ENCODE peak calls at places on chromosome 20, in six cellular contexts. V, Z, U, F, I and O are unnamed samples.

GRCh38 chr20:60572991-60573390 is 614.8 kb downstream of the CDH26 start:
- DNase-seq in V (no peak), Z (no peak), U (no peak), F (no peak), I (no peak), O (no peak)

GRCh38 chr20:51767867-51768758 is at the start of gene ATP9A:
- DNase-seq in V (no peak), Z (no peak), U (no peak), F (no peak), I (peak), O (no peak)

GRCh38 chr20:40945754-40946451 is 82.7 kb upstream of the TOP1 start:
- DNase-seq in V (peak), Z (no peak), U (no peak), F (no peak), I (peak), O (no peak)

GRCh38 chr20:18904624-18905023 is 91.0 kb downstream of the SCP2D1 start:
- DNase-seq in V (no peak), Z (no peak), U (no peak), F (no peak), I (no peak), O (no peak)

GRCh38 chr20:12305555-12305954 is 387.9 kb downstream of the BTBD3 start:
- DNase-seq in V (no peak), Z (no peak), U (no peak), F (no peak), I (no peak), O (no peak)

GRCh38 chr20:32482251-32483220 is 102.6 kb downstream of the NOL4L start:
- DNase-seq in V (peak), Z (peak), U (peak), F (no peak), I (peak), O (no peak)

GRCh38 chr20:62617711-62618483 is 24.4 kb upstream of the SLCO4A1 start:
- DNase-seq in V (peak), Z (peak), U (peak), F (no peak), I (peak), O (no peak)

GRCh38 chr20:37703338-37703660 is 9.5 kb downstream of the CTNNBL1 start:
- DNase-seq in V (no peak), Z (no peak), U (no peak), F (no peak), I (no peak), O (no peak)

GRCh38 chr20:23305098-23305497 is 45.5 kb upstream of the NXT1 start:
- DNase-seq in V (no peak), Z (no peak), U (no peak), F (no peak), I (no peak), O (no peak)

GRCh38 chr20:2771631-2772080 is 28.8 kb downstream of the CPXM1 start:
- DNase-seq in V (no peak), Z (no peak), U (no peak), F (no peak), I (no peak), O (no peak)

GRCh38 chr20:57310821-57311514 is 18.6 kb upstream of the SPO11 start:
- DNase-seq in V (no peak), Z (no peak), U (no peak), F (no peak), I (no peak), O (no peak)

GRCh38 chr20:53888510-53888909 is 181.9 kb downstream of the BCAS1 start:
- DNase-seq in V (no peak), Z (no peak), U (no peak), F (no peak), I (no peak), O (no peak)

GRCh38 chr20:57326667-57327455 is 2.7 kb upstream of the SPO11 start:
- DNase-seq in V (peak), Z (no peak), U (no peak), F (no peak), I (no peak), O (no peak)

GRCh38 chr20:16392346-16392745 is 180.9 kb downstream of the KIF16B start:
- DNase-seq in V (no peak), Z (no peak), U (no peak), F (no peak), I (no peak), O (no peak)

GRCh38 chr20:47989957-47990356 is 204.7 kb upstream of the SULF2 start:
- DNase-seq in V (peak), Z (no peak), U (no peak), F (no peak), I (no peak), O (no peak)

GRCh38 chr20:53594068-53595017 is 704 bp upstream of the ZNF217 start:
- DNase-seq in V (peak), Z (peak), U (peak), F (no peak), I (peak), O (peak)

GRCh38 chr20:19903168-19903676 is 113.9 kb upstream of the NAA20 start:
- DNase-seq in V (no peak), Z (no peak), U (no peak), F (no peak), I (peak), O (no peak)

GRCh38 chr20:52682271-52682670 is 289.9 kb upstream of the TSHZ2 start:
- DNase-seq in V (no peak), Z (no peak), U (no peak), F (no peak), I (no peak), O (no peak)

GRCh38 chr20:56779452-56780143 is 150.5 kb downstream of the TFAP2C start:
- DNase-seq in V (no peak), Z (no peak), U (no peak), F (no peak), I (no peak), O (no peak)

GRCh38 chr20:48597521-48598302 is 230.1 kb downstream of the PREX1 start:
- DNase-seq in V (peak), Z (no peak), U (no peak), F (no peak), I (no peak), O (no peak)

GRCh38 chr20:34579191-34579661 is 20.7 kb downstream of the MAP1LC3A start:
- DNase-seq in V (peak), Z (no peak), U (no peak), F (peak), I (peak), O (no peak)

GRCh38 chr20:6583134-6583738 is 184.2 kb upstream of the BMP2 start:
- DNase-seq in V (peak), Z (no peak), U (no peak), F (peak), I (peak), O (peak)